ENCODE peak calls at places on chromosome 13, in seven cellular contexts. H is prostate gland, Q is heart right ventricle, O is A673, G is K562, N is colonic mucosa, I is uterus. R is an unnamed sample. For H3K4me1, the result is how much of the 10 kb centered on the place peaks cover.

GRCh38 chr13:112042496-112042895 is 24.5 kb upstream of the SOX1 start:
- DNase-seq in H (no peak), Q (no peak), O (peak), G (no peak), N (no peak), I (no peak), R (no peak)

GRCh38 chr13:76965759-76966421 is 17.6 kb downstream of the ACOD1 start:
- DNase-seq in H (no peak), Q (peak), O (peak), G (no peak), N (peak), I (peak), R (peak)

GRCh38 chr13:74128171-74128767 is 5.9 kb downstream of the KLF12 start:
- DNase-seq in H (no peak), Q (no peak), O (no peak), G (no peak), N (no peak), I (no peak), R (peak)

GRCh38 chr13:38863536-38863935 is 127.1 kb downstream of the STOML3 start:
- DNase-seq in H (no peak), Q (no peak), O (no peak), G (no peak), N (no peak), I (no peak), R (no peak)

GRCh38 chr13:41427700-41428099 is 29.6 kb upstream of the RGCC start:
- DNase-seq in H (no peak), Q (no peak), O (peak), G (no peak), N (no peak), I (no peak), R (no peak)

GRCh38 chr13:36293497-36293896 is 4.1 kb downstream of the CCDC169 start:
- DNase-seq in H (no peak), Q (no peak), O (no peak), G (no peak), N (no peak), I (no peak), R (no peak)

GRCh38 chr13:40313269-40314200 is 352.9 kb downstream of the FOXO1 start:
- DNase-seq in H (no peak), Q (peak), O (no peak), G (no peak), N (no peak), I (no peak), R (no peak)

GRCh38 chr13:25493930-25494707 is 122.3 kb downstream of the ATP8A2 start:
- DNase-seq in H (no peak), Q (no peak), O (peak), G (no peak), N (no peak), I (no peak), R (no peak)

GRCh38 chr13:75685239-75685697 is 49.1 kb downstream of the LMO7 start:
- DNase-seq in H (peak), Q (no peak), O (peak), G (no peak), N (no peak), I (no peak), R (peak)

GRCh38 chr13:109254271-109254670 is 532.1 kb downstream of the IRS2 start:
- DNase-seq in H (no peak), Q (no peak), O (no peak), G (no peak), N (no peak), I (no peak), R (no peak)

GRCh38 chr13:111972261-111972780 is 94.6 kb upstream of the SOX1 start:
- DNase-seq in H (no peak), Q (no peak), O (no peak), G (no peak), N (no peak), I (no peak), R (no peak)

GRCh38 chr13:66222127-66222526 is 1008.0 kb downstream of the PCDH9 start:
- DNase-seq in H (no peak), Q (no peak), O (no peak), G (no peak), N (no peak), I (no peak), R (no peak)

GRCh38 chr13:74133657-74134201 is 475 bp downstream of the KLF12 start:
- DNase-seq in H (peak), Q (peak), O (peak), G (peak), N (peak), I (peak), R (peak)

GRCh38 chr13:99686944-99687382 is 185.7 kb downstream of the TM9SF2 start:
- DNase-seq in H (no peak), Q (no peak), O (no peak), G (no peak), N (peak), I (no peak), R (no peak)

GRCh38 chr13:35481777-35482176 is 5.3 kb upstream of the MAB21L1 start:
- DNase-seq in H (no peak), Q (no peak), O (no peak), G (no peak), N (no peak), I (no peak), R (peak)

GRCh38 chr13:37168922-37169321 is 63.5 kb upstream of the CSNK1A1L start:
- DNase-seq in H (no peak), Q (no peak), O (no peak), G (no peak), N (no peak), I (no peak), R (no peak)

GRCh38 chr13:24927810-24928404 is 163.9 kb downstream of the RNF17 start:
- DNase-seq in H (no peak), Q (no peak), O (no peak), G (no peak), N (no peak), I (no peak), R (no peak)

GRCh38 chr13:111629016-111629415 is 308.6 kb downstream of the TEX29 start:
- DNase-seq in H (no peak), Q (no peak), O (no peak), G (no peak), N (no peak), I (no peak), R (no peak)

GRCh38 chr13:28181413-28181812 is 43.1 kb downstream of the PAN3 start:
- DNase-seq in H (no peak), Q (no peak), O (no peak), G (no peak), N (no peak), I (no peak), R (peak)

GRCh38 chr13:114161644-114162532 is 17.2 kb upstream of the CFAP97D2 start:
- DNase-seq in H (no peak), Q (peak), O (peak), G (no peak), N (peak), I (peak), R (no peak)

GRCh38 chr13:112696001-112696868 is 6.4 kb downstream of the ATP11A start:
- DNase-seq in H (no peak), Q (no peak), O (no peak), G (no peak), N (no peak), I (no peak), R (no peak)

GRCh38 chr13:100088648-100089601 is at the start of gene PCCA:
- DNase-seq in H (peak), Q (peak), O (peak), G (peak), N (peak), I (peak), R (peak)

GRCh38 chr13:109684836-109685602 is 101.4 kb downstream of the IRS2 start:
- DNase-seq in H (peak), Q (peak), O (peak), G (no peak), N (peak), I (no peak), R (no peak)

GRCh38 chr13:51950722-51951121 is 60.5 kb downstream of the ATP7B start:
- DNase-seq in H (no peak), Q (peak), O (no peak), G (no peak), N (no peak), I (no peak), R (no peak)

GRCh38 chr13:36418022-36418805 is 14.1 kb upstream of the CCNA1 start:
- DNase-seq in H (no peak), Q (no peak), O (peak), G (no peak), N (no peak), I (no peak), R (peak)

GRCh38 chr13:71721117-71721516 is 145.9 kb downstream of the DACH1 start:
- DNase-seq in H (no peak), Q (no peak), O (no peak), G (no peak), N (no peak), I (no peak), R (no peak)

GRCh38 chr13:65926750-65927171 is 1303.4 kb downstream of the PCDH9 start:
- DNase-seq in H (peak), Q (peak), O (no peak), G (no peak), N (peak), I (no peak), R (no peak)

GRCh38 chr13:33270906-33271538 is 14.5 kb downstream of the STARD13 start:
- DNase-seq in H (no peak), Q (no peak), O (no peak), G (no peak), N (no peak), I (no peak), R (peak)
- H3K4me3 ChIP-seq in H (no peak), Q (no peak), O (no peak), G (no peak), N (no peak), I (no peak), R (no peak)

GRCh38 chr13:44306401-44307192 is 67.0 kb upstream of the SERP2 start:
- DNase-seq in H (peak), Q (peak), O (peak), G (no peak), N (peak), I (peak), R (peak)

GRCh38 chr13:44305845-44306244 is 67.8 kb upstream of the SERP2 start:
- DNase-seq in H (no peak), Q (no peak), O (no peak), G (no peak), N (no peak), I (no peak), R (no peak)

GRCh38 chr13:44308352-44308751 is 65.3 kb upstream of the SERP2 start:
- DNase-seq in H (no peak), Q (no peak), O (no peak), G (no peak), N (no peak), I (no peak), R (no peak)

GRCh38 chr13:44307844-44308243 is 65.8 kb upstream of the SERP2 start:
- DNase-seq in H (no peak), Q (no peak), O (no peak), G (no peak), N (no peak), I (no peak), R (no peak)

GRCh38 chr13:44307255-44307654 is 66.4 kb upstream of the SERP2 start:
- DNase-seq in H (no peak), Q (no peak), O (no peak), G (no peak), N (no peak), I (no peak), R (no peak)
- H3K4me1 ChIP-seq in H (under half), Q (under half), O (under half), G (under half), N (under half), I (under half), R (under half)

GRCh38 chr13:33188093-33188882 is 97.3 kb downstream of the STARD13 start:
- DNase-seq in H (no peak), Q (no peak), O (no peak), G (no peak), N (no peak), I (no peak), R (no peak)
- H3K4me3 ChIP-seq in H (no peak), Q (no peak), O (no peak), G (no peak), N (no peak), I (no peak), R (peak)

GRCh38 chr13:46622918-46623256 is 69.9 kb downstream of the LRCH1 start:
- DNase-seq in H (peak), Q (peak), O (peak), G (no peak), N (peak), I (peak), R (peak)
- H3K4me1 ChIP-seq in H (under half), Q (under half), O (half or more), G (under half), N (under half), I (under half), R (under half)

GRCh38 chr13:106453101-106453500 is 82.4 kb downstream of the EFNB2 start:
- DNase-seq in H (no peak), Q (no peak), O (no peak), G (no peak), N (no peak), I (no peak), R (no peak)
- H3K4me3 ChIP-seq in H (no peak), Q (no peak), O (no peak), G (no peak), N (no peak), I (no peak), R (no peak)

GRCh38 chr13:50684366-50684765 is 159.1 kb downstream of the DLEU7 start:
- DNase-seq in H (no peak), Q (peak), O (no peak), G (no peak), N (no peak), I (no peak), R (no peak)
- H3K4me1 ChIP-seq in H (under half), Q (under half), O (under half), G (under half), N (under half), I (under half), R (under half)

DNA sequence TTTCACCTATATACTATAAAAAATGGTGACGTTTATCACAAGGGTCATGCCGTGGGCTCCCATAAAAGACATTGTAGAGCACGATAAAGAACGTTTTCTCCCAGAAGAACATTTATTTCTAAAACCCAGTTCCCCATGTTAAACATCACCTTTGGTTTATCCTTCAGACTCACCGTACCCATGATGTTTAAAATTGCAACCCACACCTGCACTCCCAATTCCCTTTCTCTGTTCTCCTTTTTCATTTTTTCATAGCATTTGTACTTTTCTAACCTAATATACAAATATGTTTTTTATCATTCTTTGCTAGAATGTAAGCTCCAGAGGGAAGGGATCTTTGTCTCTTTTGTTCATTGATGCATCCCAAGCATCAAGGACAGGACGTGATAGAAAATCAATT is 2.0 kb downstream of the RCBTB2 start:
- DNase-seq in H (no peak), Q (no peak), O (no peak), G (no peak), N (no peak), I (no peak), R (no peak)
- H3K4me3 ChIP-seq in H (no peak), Q (no peak), O (no peak), G (no peak), N (no peak), I (no peak), R (no peak)

DNA sequence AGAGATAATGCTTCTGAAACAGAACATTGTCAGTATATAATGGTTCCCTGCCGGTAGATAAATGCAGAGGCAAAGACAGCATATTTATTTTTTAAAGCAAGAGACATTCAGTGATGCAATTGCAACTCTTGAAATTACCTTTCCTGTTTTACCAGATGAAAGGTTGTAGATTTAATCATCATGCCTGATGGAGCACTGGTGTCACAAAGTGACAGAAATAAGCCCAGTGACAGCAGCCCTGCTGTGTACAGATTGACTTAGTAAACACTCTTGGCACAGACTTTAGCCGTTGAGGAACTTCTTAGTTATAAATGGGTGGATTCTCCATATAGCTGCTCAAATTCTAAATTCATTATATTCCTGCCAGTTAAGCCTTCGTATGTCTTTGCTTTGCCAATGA is 172.5 kb downstream of the ITGBL1 start:
- DNase-seq in H (no peak), Q (no peak), O (peak), G (no peak), N (no peak), I (no peak), R (no peak)
- H3K4me1 ChIP-seq in H (under half), Q (under half), O (under half), G (under half), N (under half), I (under half), R (under half)